ENCODE peak calls at places on chromosomes 12 and 14, in six cellular contexts. One of them, this sample, is unnamed.

GRCh38 chr14:68662395-68662794 is 130.5 kb downstream of the ZFP36L1 start:
- DNase-seq in activated CD8-positive, alpha-beta T cell treated with anti-CD3 and anti-CD28 coated beads for 36 hours: no peak
- DNase-seq in activated T-helper 2 cell treated with anti-CD3 and anti-CD28 coated beads, Interferon-gamma antibody, Interleukin-2, Interleukin-4, amounts not matched to agents 10 μg/mL and 5 μg/mL and 100 μg/mL, durations not matched to agents 14 hours and 24 hours and 36 hours: no peak
- DNase-seq in NCI-H510A treated with DMSO at 0.1 percent for 48 hours: no peak
- DNase-seq in EL: no peak
- DNase-seq in brain microvascular endothelial cell: no peak
- DNase-seq in this sample: no peak

GRCh38 chr14:75306917-75307699 is 28.5 kb downstream of the FOS start:
- DNase-seq in brain microvascular endothelial cell: no peak
- DNase-seq in NCI-H510A treated with DMSO at 0.1 percent for 48 hours: peak; percentile 70
- DNase-seq in activated CD8-positive, alpha-beta T cell treated with anti-CD3 and anti-CD28 coated beads for 36 hours: peak; percentile 61
- DNase-seq in EL: no peak
- DNase-seq in activated T-helper 2 cell treated with anti-CD3 and anti-CD28 coated beads, Interferon-gamma antibody, Interleukin-2, Interleukin-4, amounts not matched to agents 10 μg/mL and 5 μg/mL and 100 μg/mL, durations not matched to agents 14 hours and 24 hours and 36 hours: no peak
- DNase-seq in this sample: no peak

GRCh38 chr12:749871-750270 is 2.5 kb upstream of the WNK1 start:
- DNase-seq in activated CD8-positive, alpha-beta T cell treated with anti-CD3 and anti-CD28 coated beads for 36 hours: no peak
- DNase-seq in activated T-helper 2 cell treated with anti-CD3 and anti-CD28 coated beads, Interferon-gamma antibody, Interleukin-2, Interleukin-4, amounts not matched to agents 10 μg/mL and 5 μg/mL and 100 μg/mL, durations not matched to agents 14 hours and 24 hours and 36 hours: no peak
- DNase-seq in EL: no peak
- DNase-seq in NCI-H510A treated with DMSO at 0.1 percent for 48 hours: peak; percentile 70
- DNase-seq in brain microvascular endothelial cell: no peak
- DNase-seq in this sample: no peak

GRCh38 chr14:36662543-36663403 is 1.1 kb downstream of the PAX9 start:
- DNase-seq in activated CD8-positive, alpha-beta T cell treated with anti-CD3 and anti-CD28 coated beads for 36 hours: no peak
- DNase-seq in NCI-H510A treated with DMSO at 0.1 percent for 48 hours: no peak
- DNase-seq in activated T-helper 2 cell treated with anti-CD3 and anti-CD28 coated beads, Interferon-gamma antibody, Interleukin-2, Interleukin-4, amounts not matched to agents 10 μg/mL and 5 μg/mL and 100 μg/mL, durations not matched to agents 14 hours and 24 hours and 36 hours: no peak
- DNase-seq in EL: no peak
- DNase-seq in brain microvascular endothelial cell: no peak
- DNase-seq in this sample: no peak

GRCh38 chr14:64400829-64401459 is 12.8 kb downstream of the MTHFD1 start:
- DNase-seq in activated T-helper 2 cell treated with anti-CD3 and anti-CD28 coated beads, Interferon-gamma antibody, Interleukin-2, Interleukin-4, amounts not matched to agents 10 μg/mL and 5 μg/mL and 100 μg/mL, durations not matched to agents 14 hours and 24 hours and 36 hours: no peak
- DNase-seq in activated CD8-positive, alpha-beta T cell treated with anti-CD3 and anti-CD28 coated beads for 36 hours: no peak
- DNase-seq in EL: no peak
- DNase-seq in NCI-H510A treated with DMSO at 0.1 percent for 48 hours: no peak
- DNase-seq in brain microvascular endothelial cell: no peak
- DNase-seq in this sample: no peak

GRCh38 chr14:26175659-26176058 is 422.2 kb downstream of the NOVA1 start:
- DNase-seq in activated CD8-positive, alpha-beta T cell treated with anti-CD3 and anti-CD28 coated beads for 36 hours: no peak
- DNase-seq in NCI-H510A treated with DMSO at 0.1 percent for 48 hours: no peak
- DNase-seq in activated T-helper 2 cell treated with anti-CD3 and anti-CD28 coated beads, Interferon-gamma antibody, Interleukin-2, Interleukin-4, amounts not matched to agents 10 μg/mL and 5 μg/mL and 100 μg/mL, durations not matched to agents 14 hours and 24 hours and 36 hours: no peak
- DNase-seq in brain microvascular endothelial cell: no peak
- DNase-seq in EL: no peak
- DNase-seq in this sample: no peak

GRCh38 chr12:116164263-116164817 is 113.2 kb downstream of the MED13L start:
- DNase-seq in activated T-helper 2 cell treated with anti-CD3 and anti-CD28 coated beads, Interferon-gamma antibody, Interleukin-2, Interleukin-4, amounts not matched to agents 10 μg/mL and 5 μg/mL and 100 μg/mL, durations not matched to agents 14 hours and 24 hours and 36 hours: no peak
- DNase-seq in NCI-H510A treated with DMSO at 0.1 percent for 48 hours: peak; percentile 43
- DNase-seq in EL: peak; percentile 14
- DNase-seq in brain microvascular endothelial cell: no peak
- DNase-seq in activated CD8-positive, alpha-beta T cell treated with anti-CD3 and anti-CD28 coated beads for 36 hours: peak; percentile 29
- DNase-seq in this sample: no peak

GRCh38 chr14:95402612-95403011 is 82.9 kb upstream of the CLMN start:
- DNase-seq in brain microvascular endothelial cell: no peak
- DNase-seq in NCI-H510A treated with DMSO at 0.1 percent for 48 hours: no peak
- DNase-seq in activated T-helper 2 cell treated with anti-CD3 and anti-CD28 coated beads, Interferon-gamma antibody, Interleukin-2, Interleukin-4, amounts not matched to agents 10 μg/mL and 5 μg/mL and 100 μg/mL, durations not matched to agents 14 hours and 24 hours and 36 hours: no peak
- DNase-seq in activated CD8-positive, alpha-beta T cell treated with anti-CD3 and anti-CD28 coated beads for 36 hours: no peak
- DNase-seq in EL: no peak
- DNase-seq in this sample: no peak

GRCh38 chr12:2215709-2216560 is 163.1 kb downstream of the CACNA1C start:
- DNase-seq in EL: no peak
- DNase-seq in brain microvascular endothelial cell: no peak
- DNase-seq in NCI-H510A treated with DMSO at 0.1 percent for 48 hours: no peak
- DNase-seq in activated T-helper 2 cell treated with anti-CD3 and anti-CD28 coated beads, Interferon-gamma antibody, Interleukin-2, Interleukin-4, amounts not matched to agents 10 μg/mL and 5 μg/mL and 100 μg/mL, durations not matched to agents 14 hours and 24 hours and 36 hours: no peak
- DNase-seq in activated CD8-positive, alpha-beta T cell treated with anti-CD3 and anti-CD28 coated beads for 36 hours: no peak
- DNase-seq in this sample: no peak

GRCh38 chr12:73898645-73899044 is 639.0 kb upstream of the ATXN7L3B start:
- DNase-seq in activated T-helper 2 cell treated with anti-CD3 and anti-CD28 coated beads, Interferon-gamma antibody, Interleukin-2, Interleukin-4, amounts not matched to agents 10 μg/mL and 5 μg/mL and 100 μg/mL, durations not matched to agents 14 hours and 24 hours and 36 hours: no peak
- DNase-seq in NCI-H510A treated with DMSO at 0.1 percent for 48 hours: no peak
- DNase-seq in activated CD8-positive, alpha-beta T cell treated with anti-CD3 and anti-CD28 coated beads for 36 hours: no peak
- DNase-seq in brain microvascular endothelial cell: no peak
- DNase-seq in EL: no peak
- DNase-seq in this sample: no peak

GRCh38 chr12:47943492-47944359 is 19.7 kb upstream of the TMEM106C start:
- DNase-seq in NCI-H510A treated with DMSO at 0.1 percent for 48 hours: no peak
- DNase-seq in activated CD8-positive, alpha-beta T cell treated with anti-CD3 and anti-CD28 coated beads for 36 hours: no peak
- DNase-seq in EL: no peak
- DNase-seq in activated T-helper 2 cell treated with anti-CD3 and anti-CD28 coated beads, Interferon-gamma antibody, Interleukin-2, Interleukin-4, amounts not matched to agents 10 μg/mL and 5 μg/mL and 100 μg/mL, durations not matched to agents 14 hours and 24 hours and 36 hours: no peak
- DNase-seq in brain microvascular endothelial cell: no peak
- DNase-seq in this sample: no peak

GRCh38 chr14:35400707-35401421 is 3.7 kb downstream of the NFKBIA start:
- DNase-seq in EL: no peak
- DNase-seq in activated T-helper 2 cell treated with anti-CD3 and anti-CD28 coated beads, Interferon-gamma antibody, Interleukin-2, Interleukin-4, amounts not matched to agents 10 μg/mL and 5 μg/mL and 100 μg/mL, durations not matched to agents 14 hours and 24 hours and 36 hours: no peak
- DNase-seq in brain microvascular endothelial cell: no peak
- DNase-seq in NCI-H510A treated with DMSO at 0.1 percent for 48 hours: no peak
- DNase-seq in activated CD8-positive, alpha-beta T cell treated with anti-CD3 and anti-CD28 coated beads for 36 hours: peak; percentile 84
- DNase-seq in this sample: no peak

GRCh38 chr12:105317453-105317852 is 13.0 kb upstream of the C12orf75 start:
- DNase-seq in EL: peak; percentile 87
- DNase-seq in NCI-H510A treated with DMSO at 0.1 percent for 48 hours: no peak
- DNase-seq in activated T-helper 2 cell treated with anti-CD3 and anti-CD28 coated beads, Interferon-gamma antibody, Interleukin-2, Interleukin-4, amounts not matched to agents 10 μg/mL and 5 μg/mL and 100 μg/mL, durations not matched to agents 14 hours and 24 hours and 36 hours: no peak
- DNase-seq in activated CD8-positive, alpha-beta T cell treated with anti-CD3 and anti-CD28 coated beads for 36 hours: no peak
- DNase-seq in brain microvascular endothelial cell: peak; percentile 30
- DNase-seq in this sample: peak; percentile 44

GRCh38 chr14:74601982-74602381 is 10.1 kb downstream of the LTBP2 start:
- DNase-seq in activated CD8-positive, alpha-beta T cell treated with anti-CD3 and anti-CD28 coated beads for 36 hours: no peak
- DNase-seq in NCI-H510A treated with DMSO at 0.1 percent for 48 hours: no peak
- DNase-seq in brain microvascular endothelial cell: no peak
- DNase-seq in activated T-helper 2 cell treated with anti-CD3 and anti-CD28 coated beads, Interferon-gamma antibody, Interleukin-2, Interleukin-4, amounts not matched to agents 10 μg/mL and 5 μg/mL and 100 μg/mL, durations not matched to agents 14 hours and 24 hours and 36 hours: no peak
- DNase-seq in EL: no peak
- DNase-seq in this sample: no peak

GRCh38 chr14:40476005-40476404 is 1043.8 kb upstream of the FBXO33 start:
- DNase-seq in NCI-H510A treated with DMSO at 0.1 percent for 48 hours: no peak
- DNase-seq in activated T-helper 2 cell treated with anti-CD3 and anti-CD28 coated beads, Interferon-gamma antibody, Interleukin-2, Interleukin-4, amounts not matched to agents 10 μg/mL and 5 μg/mL and 100 μg/mL, durations not matched to agents 14 hours and 24 hours and 36 hours: no peak
- DNase-seq in EL: no peak
- DNase-seq in activated CD8-positive, alpha-beta T cell treated with anti-CD3 and anti-CD28 coated beads for 36 hours: no peak
- DNase-seq in brain microvascular endothelial cell: no peak
- DNase-seq in this sample: no peak

GRCh38 chr14:67733609-67734008 is 31.9 kb downstream of the RDH12 start:
- DNase-seq in NCI-H510A treated with DMSO at 0.1 percent for 48 hours: peak; percentile 73
- DNase-seq in activated T-helper 2 cell treated with anti-CD3 and anti-CD28 coated beads, Interferon-gamma antibody, Interleukin-2, Interleukin-4, amounts not matched to agents 10 μg/mL and 5 μg/mL and 100 μg/mL, durations not matched to agents 14 hours and 24 hours and 36 hours: no peak
- DNase-seq in EL: no peak
- DNase-seq in brain microvascular endothelial cell: peak; percentile 13
- DNase-seq in activated CD8-positive, alpha-beta T cell treated with anti-CD3 and anti-CD28 coated beads for 36 hours: no peak
- DNase-seq in this sample: no peak

GRCh38 chr12:62537544-62537943 is 70.9 kb downstream of the MON2 start:
- DNase-seq in activated CD8-positive, alpha-beta T cell treated with anti-CD3 and anti-CD28 coated beads for 36 hours: no peak
- DNase-seq in brain microvascular endothelial cell: peak; percentile 74
- DNase-seq in NCI-H510A treated with DMSO at 0.1 percent for 48 hours: no peak
- DNase-seq in EL: peak; percentile 74
- DNase-seq in activated T-helper 2 cell treated with anti-CD3 and anti-CD28 coated beads, Interferon-gamma antibody, Interleukin-2, Interleukin-4, amounts not matched to agents 10 μg/mL and 5 μg/mL and 100 μg/mL, durations not matched to agents 14 hours and 24 hours and 36 hours: no peak
- DNase-seq in this sample: no peak

GRCh38 chr12:74539765-74540526 is 2.3 kb downstream of the ATXN7L3B start:
- DNase-seq in NCI-H510A treated with DMSO at 0.1 percent for 48 hours: no peak
- DNase-seq in EL: no peak
- DNase-seq in activated T-helper 2 cell treated with anti-CD3 and anti-CD28 coated beads, Interferon-gamma antibody, Interleukin-2, Interleukin-4, amounts not matched to agents 10 μg/mL and 5 μg/mL and 100 μg/mL, durations not matched to agents 14 hours and 24 hours and 36 hours: no peak
- DNase-seq in activated CD8-positive, alpha-beta T cell treated with anti-CD3 and anti-CD28 coated beads for 36 hours: no peak
- DNase-seq in brain microvascular endothelial cell: no peak
- DNase-seq in this sample: no peak

GRCh38 chr14:100633406-100633805 is 46.2 kb upstream of the BEGAIN start:
- DNase-seq in activated T-helper 2 cell treated with anti-CD3 and anti-CD28 coated beads, Interferon-gamma antibody, Interleukin-2, Interleukin-4, amounts not matched to agents 10 μg/mL and 5 μg/mL and 100 μg/mL, durations not matched to agents 14 hours and 24 hours and 36 hours: no peak
- DNase-seq in brain microvascular endothelial cell: no peak
- DNase-seq in NCI-H510A treated with DMSO at 0.1 percent for 48 hours: no peak
- DNase-seq in EL: no peak
- DNase-seq in activated CD8-positive, alpha-beta T cell treated with anti-CD3 and anti-CD28 coated beads for 36 hours: no peak
- DNase-seq in this sample: no peak

This sample was measured in AG08396.